ENCODE peak calls at places on chromosomes 5 and 9, in four cellular contexts. One of them, this sample, is unnamed.
A peak's percentile ranks its signal among the peaks of the same experiment; 100 is the strongest.

GRCh38 chr9:117521293-117521692 is 106.4 kb upstream of the ASTN2 start:
- DNase-seq in heart left ventricle: no peak
- DNase-seq in transverse colon: no peak
- DNase-seq in tibial nerve: no peak
- DNase-seq in this sample: no peak

GRCh38 chr5:10663531-10664183 is 97.4 kb downstream of the DAP start:
- DNase-seq in tibial nerve: peak; percentile 39
- DNase-seq in heart left ventricle: no peak
- DNase-seq in transverse colon: no peak
- DNase-seq in this sample: no peak

GRCh38 chr5:66041612-66042011 is 102.5 kb upstream of the SREK1 start:
- DNase-seq in tibial nerve: no peak
- DNase-seq in heart left ventricle: no peak
- DNase-seq in transverse colon: no peak
- DNase-seq in this sample: no peak

GRCh38 chr9:124001865-124002525 is 9.6 kb upstream of the LHX2 start:
- DNase-seq in heart left ventricle: no peak
- DNase-seq in tibial nerve: no peak
- DNase-seq in transverse colon: no peak
- DNase-seq in this sample: no peak

GRCh38 chr9:133141833-133142594 is 21.0 kb upstream of the RALGDS start:
- DNase-seq in transverse colon: peak; percentile 61
- DNase-seq in tibial nerve: no peak
- DNase-seq in heart left ventricle: no peak
- DNase-seq in this sample: no peak

GRCh38 chr5:1261643-1262042 is 33.2 kb downstream of the TERT start:
- DNase-seq in transverse colon: no peak
- DNase-seq in tibial nerve: no peak
- DNase-seq in heart left ventricle: no peak
- DNase-seq in this sample: no peak

GRCh38 chr5:135069016-135069770 is 35.2 kb upstream of the PITX1 start:
- DNase-seq in transverse colon: no peak
- DNase-seq in tibial nerve: no peak
- DNase-seq in heart left ventricle: no peak
- DNase-seq in this sample: no peak

GRCh38 chr5:58165152-58165551 is 294.7 kb downstream of the PLK2 start:
- DNase-seq in transverse colon: no peak
- DNase-seq in tibial nerve: no peak
- DNase-seq in heart left ventricle: no peak
- DNase-seq in this sample: no peak

GRCh38 chr5:73232266-73233041 is 59.5 kb downstream of the TMEM174 start:
- DNase-seq in heart left ventricle: no peak
- DNase-seq in tibial nerve: no peak
- DNase-seq in transverse colon: no peak
- DNase-seq in this sample: no peak

GRCh38 chr5:6820851-6821479 is 107.7 kb downstream of the TENT4A start:
- DNase-seq in transverse colon: peak; percentile 21
- DNase-seq in tibial nerve: no peak
- DNase-seq in heart left ventricle: no peak
- DNase-seq in this sample: no peak

GRCh38 chr5:10307206-10308148 is at the start of gene CMBL:
- DNase-seq in heart left ventricle: peak; percentile 76
- DNase-seq in tibial nerve: no peak
- DNase-seq in transverse colon: peak; percentile 77
- DNase-seq in this sample: peak; percentile 40

GRCh38 chr5:43000914-43001313 is 39.2 kb downstream of the ANXA2R start:
- DNase-seq in tibial nerve: no peak
- DNase-seq in transverse colon: no peak
- DNase-seq in heart left ventricle: no peak
- DNase-seq in this sample: no peak

DNA sequence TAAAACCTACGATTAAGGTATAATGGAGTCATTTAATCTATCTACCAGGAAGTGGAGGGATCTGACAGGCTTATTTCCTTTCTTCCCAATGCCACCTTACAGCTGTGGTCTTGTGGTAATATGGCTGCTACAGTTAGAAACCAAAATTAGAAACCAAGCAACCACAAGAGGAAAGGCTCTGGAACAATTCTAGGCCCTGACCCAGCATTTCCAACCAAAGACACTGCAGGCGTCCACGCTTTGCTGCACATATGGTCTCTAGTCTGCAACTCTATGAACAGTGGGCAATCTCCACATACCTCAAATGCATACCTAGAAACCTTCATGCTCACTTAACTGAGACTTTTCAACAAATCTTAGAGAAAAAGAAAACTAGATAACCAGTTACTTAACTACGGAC is 339.1 kb downstream of the NFIB start:
- DNase-seq in transverse colon: no peak
- DNase-seq in heart left ventricle: no peak
- DNase-seq in tibial nerve: no peak
- DNase-seq in this sample: no peak
- TF ChIP-seq POLR2A in transverse colon: no peak
- TF ChIP-seq POLR2A in heart left ventricle: no peak
- TF ChIP-seq POLR2A in tibial nerve: no peak
- TF ChIP-seq POLR2A in this sample: no peak

DNA sequence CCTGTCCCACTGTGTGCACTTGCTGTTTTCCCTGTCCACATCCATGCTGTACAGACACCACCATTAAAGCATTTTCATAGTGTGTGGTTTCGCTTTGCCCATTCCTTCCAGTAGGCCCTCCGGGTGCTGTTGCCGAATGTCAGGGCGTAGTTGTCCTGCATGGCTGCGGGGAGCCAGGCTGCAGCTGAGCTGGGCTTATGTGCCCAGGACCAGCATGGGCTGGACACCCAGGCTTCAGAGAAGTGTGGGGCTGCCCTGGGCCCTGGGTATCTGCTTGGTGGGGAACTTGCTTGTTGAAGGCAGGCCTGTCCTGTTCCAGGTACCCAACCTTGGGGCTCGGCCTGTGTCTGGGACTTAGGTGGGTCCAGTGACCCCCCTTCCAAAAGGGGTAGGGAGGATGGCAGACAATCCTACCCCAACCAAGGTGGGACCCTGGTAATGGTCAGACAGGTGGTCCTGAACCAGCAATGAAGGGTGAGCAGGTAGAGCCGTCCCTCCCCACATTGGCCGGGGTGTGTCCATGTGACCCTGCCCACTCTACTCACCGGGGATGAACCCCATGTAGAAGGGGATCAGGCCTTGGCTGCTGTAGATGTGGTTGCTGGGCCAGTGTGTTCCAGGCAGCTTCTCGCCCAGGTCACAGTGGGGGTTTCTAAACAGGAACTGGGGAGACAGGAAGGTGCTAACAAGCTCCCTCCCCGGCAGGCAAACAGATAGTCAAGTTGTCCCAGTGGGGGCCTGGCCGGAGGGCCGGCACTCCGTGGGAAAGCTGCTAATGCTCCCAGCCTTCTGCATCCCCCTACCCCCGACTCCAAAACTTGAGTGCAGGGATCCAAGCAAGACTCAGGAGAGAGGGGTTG is 2.8 kb downstream of the TUBB4B start:
- DNase-seq in tibial nerve: no peak
- DNase-seq in transverse colon: peak; percentile 52
- DNase-seq in heart left ventricle: no peak
- DNase-seq in this sample: no peak
- H3K4me3 ChIP-seq in tibial nerve: no peak overlapping the region
- H3K4me3 ChIP-seq in transverse colon: no peak overlapping the region
- H3K4me3 ChIP-seq in heart left ventricle: no peak overlapping the region
- H3K4me3 ChIP-seq in this sample: no peak overlapping the region

GRCh38 chr5:146667633-146668032 is 151.6 kb upstream of the GPR151 start:
- DNase-seq in transverse colon: no peak
- DNase-seq in heart left ventricle: no peak
- DNase-seq in tibial nerve: no peak
- DNase-seq in this sample: no peak
- H3K27ac ChIP-seq in transverse colon: no peak overlapping the region
- H3K27ac ChIP-seq in heart left ventricle: no peak overlapping the region
- H3K27ac ChIP-seq in tibial nerve: peak overlapping the region; percentile 69
- H3K27ac ChIP-seq in this sample: no peak overlapping the region

GRCh38 chr9:98248737-98249474 is 6.5 kb downstream of the TBC1D2 start:
- DNase-seq in heart left ventricle: peak; percentile 82
- DNase-seq in transverse colon: peak; percentile 86
- DNase-seq in tibial nerve: peak; percentile 67
- DNase-seq in this sample: peak; percentile 47
- TF ChIP-seq POLR2A in heart left ventricle: no peak
- TF ChIP-seq POLR2A in transverse colon: no peak
- TF ChIP-seq POLR2A in tibial nerve: no peak
- TF ChIP-seq POLR2A in this sample: no peak

DNA sequence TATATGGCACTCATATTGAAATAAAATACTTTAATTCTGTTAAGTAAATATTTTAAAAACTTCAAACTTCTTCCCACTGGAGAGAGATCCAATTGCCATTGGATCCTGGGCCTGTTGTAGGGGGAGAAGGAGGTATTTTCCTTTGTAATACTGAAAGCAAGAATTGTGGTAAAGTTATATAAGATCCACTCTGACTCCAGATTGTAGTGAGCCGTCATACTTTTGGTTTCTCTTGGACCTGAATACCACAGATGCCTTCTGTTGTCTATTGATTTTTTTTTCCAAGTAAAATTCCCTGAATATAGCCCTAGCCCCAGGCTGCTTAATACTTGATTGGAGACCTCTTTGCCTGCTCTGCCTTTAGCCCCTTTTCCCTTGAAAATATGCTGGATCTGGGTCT is 86.9 kb downstream of the ATG10 start:
- DNase-seq in heart left ventricle: no peak
- DNase-seq in tibial nerve: no peak
- DNase-seq in transverse colon: no peak
- DNase-seq in this sample: no peak
- H3K4me3 ChIP-seq in heart left ventricle: no peak overlapping the region
- H3K4me3 ChIP-seq in tibial nerve: no peak overlapping the region
- H3K4me3 ChIP-seq in transverse colon: no peak overlapping the region
- H3K4me3 ChIP-seq in this sample: no peak overlapping the region

GRCh38 chr9:129648764-129649115 is 6.8 kb upstream of the ASB6 start:
- DNase-seq in tibial nerve: no peak
- DNase-seq in heart left ventricle: no peak
- DNase-seq in transverse colon: no peak
- DNase-seq in this sample: no peak

GRCh38 chr9:129648092-129648763 is 6.3 kb upstream of the ASB6 start:
- DNase-seq in transverse colon: no peak
- DNase-seq in heart left ventricle: no peak
- DNase-seq in tibial nerve: no peak
- DNase-seq in this sample: no peak

GRCh38 chr9:129647635-129648034 is 5.7 kb upstream of the ASB6 start:
- DNase-seq in tibial nerve: no peak
- DNase-seq in heart left ventricle: no peak
- DNase-seq in transverse colon: no peak
- DNase-seq in this sample: no peak

GRCh38 chr9:129650680-129651235 is 8.8 kb upstream of the ASB6 start:
- DNase-seq in transverse colon: no peak
- DNase-seq in heart left ventricle: no peak
- DNase-seq in tibial nerve: no peak
- DNase-seq in this sample: no peak

DNA sequence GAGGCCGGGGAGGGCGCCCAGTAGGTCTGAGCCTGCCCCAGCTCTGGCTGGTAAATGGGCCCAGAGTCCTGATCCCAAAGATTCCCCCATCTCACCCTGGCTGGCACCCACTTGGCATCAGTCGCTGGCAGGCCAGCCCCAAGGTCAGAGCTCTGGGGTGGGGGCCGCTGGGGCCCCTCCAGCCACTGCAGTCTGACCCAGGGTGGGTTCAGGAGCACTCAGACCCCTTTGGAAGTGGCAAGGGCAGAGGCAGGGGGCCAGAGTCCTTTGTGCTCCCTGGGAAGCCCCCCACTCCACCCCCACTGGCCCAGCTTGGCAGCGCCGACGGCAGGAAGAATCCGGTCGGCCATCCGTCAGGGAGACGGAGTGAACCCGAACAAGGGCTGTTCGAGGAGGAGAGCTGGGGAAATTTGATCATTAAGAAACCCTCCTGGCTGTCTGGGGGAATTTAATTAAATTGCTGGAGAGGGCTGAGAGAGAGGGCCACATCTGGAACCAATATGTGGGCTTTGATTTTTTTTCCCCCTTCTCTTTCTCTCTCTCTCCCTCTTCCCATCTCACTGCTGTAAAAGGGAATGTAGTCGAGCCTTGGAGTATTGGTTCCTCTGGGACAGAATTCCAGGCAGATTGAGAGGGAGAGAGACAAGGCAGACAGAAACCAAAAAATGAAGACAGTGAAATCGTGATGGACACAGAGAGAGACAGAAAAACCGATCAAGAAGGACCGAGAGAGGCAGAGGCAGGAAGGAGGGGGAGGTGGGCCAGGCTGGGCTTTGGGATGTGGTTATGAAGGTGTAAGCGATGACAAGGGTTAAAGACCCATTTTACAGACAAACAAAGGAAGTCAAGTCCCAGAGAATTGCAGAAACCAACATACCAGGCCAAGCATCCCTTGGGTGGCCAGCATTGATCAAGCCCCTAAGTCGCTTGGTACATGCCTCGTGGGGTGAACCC is 8.1 kb upstream of the ASB6 start:
- DNase-seq in tibial nerve: no peak
- DNase-seq in transverse colon: no peak
- DNase-seq in heart left ventricle: no peak
- DNase-seq in this sample: no peak
- H3K27ac ChIP-seq in tibial nerve: no peak overlapping the region
- H3K27ac ChIP-seq in transverse colon: no peak overlapping the region
- H3K27ac ChIP-seq in heart left ventricle: no peak overlapping the region
- H3K27ac ChIP-seq in this sample: no peak overlapping the region

DNA sequence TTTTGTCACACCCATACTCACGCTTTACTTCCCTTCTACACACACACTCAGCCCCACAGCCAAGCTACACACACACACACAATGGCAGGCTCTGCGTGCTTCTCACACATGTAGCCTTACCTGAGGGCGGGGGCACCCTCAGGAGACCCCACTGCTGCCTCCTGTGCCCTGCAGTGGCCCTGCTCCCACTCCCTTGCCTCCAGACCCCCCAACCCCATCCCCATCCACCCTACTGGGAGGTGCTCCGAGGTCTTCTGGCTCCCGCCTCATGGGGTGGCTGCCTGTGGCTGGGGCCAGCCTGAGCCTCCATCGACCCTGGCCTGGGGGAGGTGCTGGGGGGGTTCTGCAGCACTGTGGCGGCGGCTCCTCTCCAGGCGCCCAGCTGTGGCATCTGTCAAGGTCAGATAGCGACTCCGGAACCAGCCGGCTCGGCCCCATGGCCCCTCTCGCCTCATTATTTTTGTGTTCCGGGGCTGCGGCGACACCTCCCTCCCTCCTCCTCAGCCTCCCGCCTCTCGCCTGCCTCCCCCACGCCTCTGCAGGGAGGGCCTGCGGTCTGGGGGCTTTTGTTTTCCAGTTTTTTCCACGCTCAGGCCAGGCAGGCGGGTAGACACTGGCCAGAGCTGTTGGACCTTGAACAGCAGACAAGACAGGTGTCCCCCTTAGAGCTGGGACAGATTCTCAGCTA is 21.7 kb downstream of the CXXC5 start:
- DNase-seq in tibial nerve: no peak
- DNase-seq in transverse colon: peak; percentile 63
- DNase-seq in heart left ventricle: no peak
- DNase-seq in this sample: no peak
- TF ChIP-seq POLR2A in tibial nerve: no peak
- TF ChIP-seq POLR2A in transverse colon: no peak
- TF ChIP-seq POLR2A in heart left ventricle: peak; percentile 7
- TF ChIP-seq POLR2A in this sample: no peak

GRCh38 chr9:27005491-27005890 is at the start of gene LRRC19:
- DNase-seq in transverse colon: no peak
- DNase-seq in heart left ventricle: no peak
- DNase-seq in tibial nerve: no peak
- DNase-seq in this sample: no peak
- H3K4me3 ChIP-seq in transverse colon: peak within 1 kb of the TSS; percentile 43
- H3K4me3 ChIP-seq in heart left ventricle: no peak within 1 kb of the TSS
- H3K4me3 ChIP-seq in tibial nerve: no peak within 1 kb of the TSS
- H3K4me3 ChIP-seq in this sample: no peak within 1 kb of the TSS

This sample was measured in gastrocnemius medialis.